ENCODE peak calls at places on chromosomes 12 and 14, in five cellular contexts. G is neural progenitor cell, D is MM.1S, Y is PC-3, X is SK-N-SH. B is an unnamed sample. For H3F3A, the result is how much of the 10 kb centered on the place peaks cover.

GRCh38 chr14:73728106-73729014 is 14.2 kb upstream of the PNMA1 start:
- DNase-seq in G (peak), D (peak), Y (peak), X (peak), B (peak)

GRCh38 chr12:5031958-5032357 is 11.7 kb upstream of the KCNA5 start:
- DNase-seq in G (no peak), D (no peak), Y (no peak), X (no peak), B (no peak)

GRCh38 chr12:3172124-3173007 is 95.2 kb downstream of the TSPAN9 start:
- DNase-seq in G (no peak), D (no peak), Y (no peak), X (peak), B (no peak)

GRCh38 chr12:93125126-93125525 is 196.0 kb upstream of the EEA1 start:
- DNase-seq in G (no peak), D (peak), Y (no peak), X (no peak), B (peak)

GRCh38 chr12:64633940-64634337 is 23.6 kb downstream of the RASSF3 start:
- DNase-seq in G (no peak), D (no peak), Y (peak), X (no peak), B (peak)

GRCh38 chr12:74129702-74130101 is 407.9 kb upstream of the ATXN7L3B start:
- DNase-seq in G (no peak), D (no peak), Y (no peak), X (no peak), B (no peak)

GRCh38 chr12:42118136-42118879 is 26.4 kb downstream of the GXYLT1 start:
- DNase-seq in G (no peak), D (no peak), Y (no peak), X (no peak), B (peak)

GRCh38 chr14:36520601-36521525 is 831 bp upstream of the NKX2-1 start:
- DNase-seq in G (peak), D (no peak), Y (peak), X (peak), B (peak)

GRCh38 chr14:89996963-89997362 is 41.2 kb downstream of the TDP1 start:
- DNase-seq in G (no peak), D (no peak), Y (no peak), X (no peak), B (no peak)

GRCh38 chr12:109389146-109389545 is 41.4 kb downstream of the MYO1H start:
- DNase-seq in G (no peak), D (peak), Y (no peak), X (peak), B (peak)

GRCh38 chr12:84874125-84874824 is 38.3 kb downstream of the SLC6A15 start:
- DNase-seq in G (peak), D (peak), Y (peak), X (peak), B (peak)

GRCh38 chr14:58297412-58297761 is 968 bp upstream of the ARID4A start:
- DNase-seq in G (peak), D (peak), Y (no peak), X (no peak), B (peak)

GRCh38 chr14:101972126-101972785 is 7.9 kb downstream of the DYNC1H1 start:
- DNase-seq in G (no peak), D (no peak), Y (peak), X (peak), B (peak)

GRCh38 chr12:79373896-79374499 is 316.8 kb downstream of the PAWR start:
- DNase-seq in G (peak), D (peak), Y (peak), X (peak), B (peak)

GRCh38 chr14:103144085-103144484 is 20.8 kb downstream of the TNFAIP2 start:
- DNase-seq in G (no peak), D (no peak), Y (peak), X (no peak), B (peak)

GRCh38 chr12:123445388-123446344 is 9.2 kb upstream of the RILPL2 start:
- DNase-seq in G (no peak), D (no peak), Y (peak), X (no peak), B (peak)

GRCh38 chr12:66050283-66050576 is 80.3 kb downstream of the LLPH start:
- DNase-seq in G (no peak), D (no peak), Y (no peak), X (no peak), B (no peak)

GRCh38 chr12:124289634-124290600 is 5.0 kb upstream of the RFLNA start:
- DNase-seq in G (no peak), D (no peak), Y (no peak), X (peak), B (peak)

GRCh38 chr14:103071544-103072251 is 12.3 kb upstream of the LBHD2 start:
- DNase-seq in G (peak), D (no peak), Y (peak), X (no peak), B (peak)

GRCh38 chr14:65478596-65478995 is 66.1 kb downstream of the FUT8 start:
- DNase-seq in G (peak), D (no peak), Y (peak), X (no peak), B (peak)

GRCh38 chr14:34043627-34044372 is 92.9 kb upstream of the EGLN3 start:
- DNase-seq in G (no peak), D (peak), Y (peak), X (no peak), B (peak)

GRCh38 chr14:89379891-89380820 is 36.9 kb downstream of the FOXN3 start:
- DNase-seq in G (no peak), D (no peak), Y (no peak), X (no peak), B (no peak)

GRCh38 chr12:24820872-24821271 is 128.0 kb downstream of the BCAT1 start:
- DNase-seq in G (no peak), D (no peak), Y (no peak), X (no peak), B (peak)

GRCh38 chr12:28026701-28027100 is 54.2 kb upstream of the PTHLH start:
- DNase-seq in G (no peak), D (no peak), Y (peak), X (no peak), B (peak)

GRCh38 chr14:66395300-66395699 is 90.9 kb upstream of the CCDC196 start:
- DNase-seq in G (no peak), D (peak), Y (peak), X (no peak), B (no peak)

GRCh38 chr14:22796087-22796707 is 19.0 kb downstream of the SLC7A7 start:
- DNase-seq in G (no peak), D (no peak), Y (peak), X (no peak), B (no peak)
- H3K27ac ChIP-seq in G (no peak), D (no peak), Y (no peak), X (no peak), B (no peak)

DNA sequence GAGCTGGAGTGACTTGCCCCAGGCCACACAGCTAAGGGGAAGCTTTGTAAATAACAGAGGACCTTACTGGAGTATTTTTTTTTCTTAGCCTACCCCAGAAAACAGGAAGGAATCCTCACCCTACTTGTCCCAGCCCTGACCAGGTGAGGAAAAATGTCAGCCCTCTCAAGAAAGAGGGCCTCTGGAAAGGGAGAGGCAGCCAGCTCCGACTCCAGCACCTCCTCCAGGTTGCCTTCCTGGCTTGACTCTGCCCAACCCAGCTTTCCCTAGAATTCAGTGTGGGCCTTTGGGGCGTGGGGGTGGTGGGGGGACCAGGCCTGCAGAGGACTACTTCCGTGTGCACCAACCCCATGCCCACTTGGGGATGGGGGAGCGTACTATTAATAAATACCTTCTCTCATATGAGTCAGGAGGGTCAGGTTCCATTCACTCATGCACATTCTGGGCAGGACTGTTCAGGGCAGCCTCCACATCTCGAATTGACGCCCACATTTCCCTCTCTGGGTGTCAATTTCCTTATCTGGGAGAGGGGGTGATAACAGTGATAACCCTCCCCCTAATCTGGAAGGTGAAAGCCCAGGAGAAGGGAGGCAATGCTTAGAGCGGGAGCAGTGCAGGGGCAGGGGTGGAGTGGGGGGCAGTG is 5.2 kb downstream of the RHOF start:
- DNase-seq in G (no peak), D (no peak), Y (peak), X (no peak), B (no peak)
- H3F3A ChIP-seq in G (under half), D (under half), Y (under half), X (under half), B (under half)

GRCh38 chr14:48008646-48009045 is 333.2 kb upstream of the MDGA2 start:
- DNase-seq in G (no peak), D (no peak), Y (no peak), X (no peak), B (no peak)
- TF ChIP-seq EZH2phosphoT487 in G (no peak), D (no peak), Y (no peak), X (no peak), B (no peak)

DNA sequence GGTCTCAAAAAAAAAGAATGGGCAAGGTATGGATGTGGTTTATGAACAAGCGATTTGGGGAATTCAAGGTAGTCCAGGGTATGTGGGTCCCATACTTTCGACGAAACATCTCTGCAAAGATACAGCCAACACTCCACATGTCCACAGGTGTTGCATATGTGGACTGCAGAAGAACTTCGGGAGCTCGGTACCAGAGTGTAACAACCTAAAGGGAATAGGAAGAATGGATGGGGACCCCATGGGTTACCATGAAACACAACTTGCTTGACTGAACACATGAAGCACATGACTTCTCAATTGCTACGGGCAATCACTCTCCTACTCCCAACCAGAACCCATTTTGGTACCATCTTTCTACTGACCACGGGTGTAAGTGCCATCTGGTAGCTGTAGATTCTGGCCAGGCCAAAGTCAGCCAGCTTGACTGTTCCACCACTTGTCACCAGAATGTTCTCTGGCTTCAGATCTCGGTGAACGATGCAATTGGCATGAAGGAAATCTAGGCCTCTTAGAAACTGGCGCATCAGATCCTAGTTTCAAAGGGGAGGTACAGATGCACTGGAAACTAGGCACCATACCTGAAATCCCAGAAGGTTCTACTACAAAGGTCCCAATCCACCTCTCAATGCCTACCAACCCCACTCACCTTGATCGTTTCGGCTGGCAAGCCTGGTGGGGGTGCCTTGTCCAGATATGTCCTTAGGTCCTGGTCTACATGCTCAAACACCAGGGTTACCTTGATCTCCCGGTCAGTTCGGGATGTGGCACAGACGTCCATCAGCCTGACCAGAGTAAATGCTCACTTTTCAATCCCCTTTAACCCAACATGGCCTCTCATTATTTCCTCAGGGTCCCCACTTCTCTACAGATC is 1.3 kb downstream of the CDK4 start:
- DNase-seq in G (no peak), D (no peak), Y (no peak), X (no peak), B (no peak)
- H3K27ac ChIP-seq in G (no peak), D (peak), Y (no peak), X (peak), B (peak)

GRCh38 chr12:612293-612692 is 51.0 kb downstream of the NINJ2 start:
- DNase-seq in G (no peak), D (no peak), Y (no peak), X (no peak), B (no peak)
- H3F3A ChIP-seq in G (under half), D (under half), Y (under half), X (under half), B (under half)

B was measured in GM23248.